ENCODE peak calls at places on chromosomes 6 and 20, in seven cellular contexts. One of them, this sample, is unnamed. For H3K36me3, the result is how much of the 10 kb centered on the place peaks cover.

GRCh38 chr20:44582321-44583025 is at the start of gene PKIG:
- DNase-seq in vagina: peak
- DNase-seq in CD8-positive, alpha-beta T cell: no peak
- DNase-seq in tibial artery: no peak
- DNase-seq in colonic mucosa: no peak
- DNase-seq in transverse colon: no peak
- DNase-seq in sigmoid colon: peak
- DNase-seq in this sample: no peak

GRCh38 chr20:39292193-39292736 is 330.1 kb downstream of the DHX35 start:
- DNase-seq in sigmoid colon: no peak
- DNase-seq in tibial artery: no peak
- DNase-seq in vagina: no peak
- DNase-seq in CD8-positive, alpha-beta T cell: no peak
- DNase-seq in transverse colon: no peak
- DNase-seq in colonic mucosa: no peak
- DNase-seq in this sample: no peak

GRCh38 chr6:25596928-25597818 is 54.8 kb upstream of the SCGN start:
- DNase-seq in vagina: no peak
- DNase-seq in colonic mucosa: no peak
- DNase-seq in tibial artery: no peak
- DNase-seq in transverse colon: no peak
- DNase-seq in CD8-positive, alpha-beta T cell: no peak
- DNase-seq in sigmoid colon: no peak
- DNase-seq in this sample: no peak

GRCh38 chr6:109484161-109484560 is 1.1 kb upstream of the ZBTB24 start:
- DNase-seq in tibial artery: no peak
- DNase-seq in colonic mucosa: no peak
- DNase-seq in CD8-positive, alpha-beta T cell: no peak
- DNase-seq in vagina: peak
- DNase-seq in transverse colon: no peak
- DNase-seq in sigmoid colon: no peak
- DNase-seq in this sample: no peak

GRCh38 chr6:52649521-52649920 is 21.4 kb upstream of the TMEM14A start:
- DNase-seq in tibial artery: no peak
- DNase-seq in sigmoid colon: no peak
- DNase-seq in colonic mucosa: no peak
- DNase-seq in vagina: no peak
- DNase-seq in transverse colon: no peak
- DNase-seq in CD8-positive, alpha-beta T cell: no peak
- DNase-seq in this sample: no peak

GRCh38 chr6:11975353-11975977 is 36.6 kb upstream of the HIVEP1 start:
- DNase-seq in colonic mucosa: no peak
- DNase-seq in vagina: no peak
- DNase-seq in tibial artery: no peak
- DNase-seq in CD8-positive, alpha-beta T cell: peak
- DNase-seq in sigmoid colon: no peak
- DNase-seq in transverse colon: peak
- DNase-seq in this sample: no peak

GRCh38 chr6:44925100-44925739 is 402.9 kb upstream of the RUNX2 start:
- DNase-seq in transverse colon: no peak
- DNase-seq in tibial artery: no peak
- DNase-seq in colonic mucosa: no peak
- DNase-seq in sigmoid colon: no peak
- DNase-seq in vagina: no peak
- DNase-seq in CD8-positive, alpha-beta T cell: peak
- DNase-seq in this sample: peak

GRCh38 chr6:166654573-166654972 is 27.5 kb upstream of the RPS6KA2 start:
- DNase-seq in colonic mucosa: no peak
- DNase-seq in transverse colon: no peak
- DNase-seq in CD8-positive, alpha-beta T cell: no peak
- DNase-seq in vagina: no peak
- DNase-seq in tibial artery: no peak
- DNase-seq in sigmoid colon: no peak
- DNase-seq in this sample: no peak

GRCh38 chr6:33213166-33213988 is 5.1 kb downstream of the RING1 start:
- DNase-seq in vagina: no peak
- DNase-seq in tibial artery: peak
- DNase-seq in CD8-positive, alpha-beta T cell: peak
- DNase-seq in colonic mucosa: no peak
- DNase-seq in sigmoid colon: no peak
- DNase-seq in transverse colon: no peak
- DNase-seq in this sample: peak

GRCh38 chr6:5672581-5673011 is 334.1 kb downstream of the NRN1 start:
- DNase-seq in tibial artery: peak
- DNase-seq in colonic mucosa: no peak
- DNase-seq in vagina: no peak
- DNase-seq in CD8-positive, alpha-beta T cell: no peak
- DNase-seq in transverse colon: no peak
- DNase-seq in sigmoid colon: peak
- DNase-seq in this sample: no peak

GRCh38 chr6:111888928-111889696 is 15.9 kb upstream of the FYN start:
- DNase-seq in sigmoid colon: no peak
- DNase-seq in tibial artery: no peak
- DNase-seq in colonic mucosa: no peak
- DNase-seq in transverse colon: no peak
- DNase-seq in CD8-positive, alpha-beta T cell: no peak
- DNase-seq in vagina: no peak
- DNase-seq in this sample: no peak

GRCh38 chr6:99013145-99013544 is 65.4 kb upstream of the FBXL4 start:
- DNase-seq in CD8-positive, alpha-beta T cell: no peak
- DNase-seq in sigmoid colon: no peak
- DNase-seq in tibial artery: no peak
- DNase-seq in colonic mucosa: no peak
- DNase-seq in vagina: no peak
- DNase-seq in transverse colon: no peak
- DNase-seq in this sample: no peak

GRCh38 chr6:142276256-142276655 is 25.6 kb upstream of the ADGRG6 start:
- DNase-seq in transverse colon: no peak
- DNase-seq in CD8-positive, alpha-beta T cell: no peak
- DNase-seq in colonic mucosa: no peak
- DNase-seq in tibial artery: no peak
- DNase-seq in vagina: no peak
- DNase-seq in sigmoid colon: no peak
- DNase-seq in this sample: no peak

GRCh38 chr6:161415302-161415855 is 141.5 kb upstream of the AGPAT4 start:
- DNase-seq in tibial artery: no peak
- DNase-seq in sigmoid colon: no peak
- DNase-seq in vagina: no peak
- DNase-seq in transverse colon: no peak
- DNase-seq in CD8-positive, alpha-beta T cell: no peak
- DNase-seq in colonic mucosa: no peak
- DNase-seq in this sample: no peak

GRCh38 chr20:61968036-61968810 is 97.5 kb downstream of the TAF4 start:
- DNase-seq in transverse colon: no peak
- DNase-seq in CD8-positive, alpha-beta T cell: no peak
- DNase-seq in vagina: no peak
- DNase-seq in tibial artery: no peak
- DNase-seq in sigmoid colon: peak
- DNase-seq in colonic mucosa: no peak
- DNase-seq in this sample: no peak

GRCh38 chr20:33275215-33275614 is 7.8 kb upstream of the BPIFB1 start:
- DNase-seq in sigmoid colon: no peak
- DNase-seq in transverse colon: no peak
- DNase-seq in colonic mucosa: no peak
- DNase-seq in CD8-positive, alpha-beta T cell: no peak
- DNase-seq in vagina: no peak
- DNase-seq in tibial artery: no peak
- DNase-seq in this sample: no peak

GRCh38 chr20:37575884-37576283 is 48.2 kb upstream of the BLCAP start:
- DNase-seq in colonic mucosa: no peak
- DNase-seq in transverse colon: no peak
- DNase-seq in vagina: no peak
- DNase-seq in CD8-positive, alpha-beta T cell: no peak
- DNase-seq in tibial artery: no peak
- DNase-seq in sigmoid colon: peak
- DNase-seq in this sample: no peak

GRCh38 chr6:24504642-24505586 is 10.1 kb downstream of the ALDH5A1 start:
- DNase-seq in sigmoid colon: no peak
- DNase-seq in vagina: no peak
- DNase-seq in colonic mucosa: peak
- DNase-seq in transverse colon: peak
- DNase-seq in tibial artery: no peak
- DNase-seq in CD8-positive, alpha-beta T cell: no peak
- DNase-seq in this sample: no peak

GRCh38 chr6:141451508-141452353 is 681.0 kb upstream of the GJE1 start:
- DNase-seq in sigmoid colon: no peak
- DNase-seq in CD8-positive, alpha-beta T cell: no peak
- DNase-seq in colonic mucosa: no peak
- DNase-seq in vagina: no peak
- DNase-seq in tibial artery: no peak
- DNase-seq in transverse colon: no peak
- DNase-seq in this sample: no peak

GRCh38 chr6:30641048-30641447 is 5.9 kb upstream of the C6orf136 start:
- DNase-seq in tibial artery: no peak
- DNase-seq in sigmoid colon: no peak
- DNase-seq in colonic mucosa: no peak
- DNase-seq in transverse colon: no peak
- DNase-seq in CD8-positive, alpha-beta T cell: no peak
- DNase-seq in vagina: no peak
- DNase-seq in this sample: no peak

GRCh38 chr6:30640481-30640880 is 6.5 kb upstream of the C6orf136 start:
- DNase-seq in transverse colon: no peak
- DNase-seq in vagina: no peak
- DNase-seq in tibial artery: no peak
- DNase-seq in CD8-positive, alpha-beta T cell: peak
- DNase-seq in sigmoid colon: no peak
- DNase-seq in colonic mucosa: no peak
- DNase-seq in this sample: no peak

GRCh38 chr6:30635834-30636233 is 9.2 kb downstream of the ATAT1 start:
- DNase-seq in colonic mucosa: no peak
- DNase-seq in tibial artery: no peak
- DNase-seq in sigmoid colon: no peak
- DNase-seq in transverse colon: no peak
- DNase-seq in CD8-positive, alpha-beta T cell: no peak
- DNase-seq in vagina: no peak
- DNase-seq in this sample: no peak
- H3K36me3 ChIP-seq in colonic mucosa: under half
- H3K36me3 ChIP-seq in tibial artery: half or more
- H3K36me3 ChIP-seq in sigmoid colon: under half
- H3K36me3 ChIP-seq in transverse colon: under half
- H3K36me3 ChIP-seq in CD8-positive, alpha-beta T cell: under half
- H3K36me3 ChIP-seq in vagina: under half
- H3K36me3 ChIP-seq in this sample: under half

GRCh38 chr6:8084586-8084985 is 17.8 kb downstream of the EEF1E1 start:
- DNase-seq in sigmoid colon: no peak
- DNase-seq in transverse colon: no peak
- DNase-seq in vagina: no peak
- DNase-seq in CD8-positive, alpha-beta T cell: no peak
- DNase-seq in colonic mucosa: no peak
- DNase-seq in tibial artery: no peak
- DNase-seq in this sample: no peak
- H3K36me3 ChIP-seq in sigmoid colon: under half
- H3K36me3 ChIP-seq in transverse colon: under half
- H3K36me3 ChIP-seq in vagina: under half
- H3K36me3 ChIP-seq in CD8-positive, alpha-beta T cell: under half
- H3K36me3 ChIP-seq in colonic mucosa: under half
- H3K36me3 ChIP-seq in tibial artery: under half
- H3K36me3 ChIP-seq in this sample: under half

DNA sequence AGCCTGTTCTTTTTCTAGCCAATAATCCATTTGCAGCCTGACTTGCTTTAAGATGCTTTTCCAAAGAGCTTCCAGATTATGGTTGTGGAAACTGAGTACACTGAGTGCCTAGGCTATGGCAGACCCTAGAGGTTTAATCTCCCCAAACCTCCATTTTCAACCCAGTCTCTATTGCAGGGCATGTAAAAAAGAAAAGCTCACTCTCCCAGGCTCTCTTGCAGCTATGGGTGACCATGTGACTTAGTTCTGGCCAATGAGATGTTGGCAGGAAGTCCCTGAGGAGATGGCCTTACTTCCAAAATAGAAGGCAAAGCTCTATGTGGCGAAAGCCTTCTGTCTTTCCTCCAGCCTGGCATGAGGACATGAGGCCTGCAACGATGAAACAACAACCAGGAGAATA is 3.8 kb downstream of the PDRG1 start:
- DNase-seq in CD8-positive, alpha-beta T cell: no peak
- DNase-seq in colonic mucosa: no peak
- DNase-seq in transverse colon: no peak
- DNase-seq in sigmoid colon: no peak
- DNase-seq in vagina: no peak
- DNase-seq in tibial artery: no peak
- DNase-seq in this sample: no peak
- H3K36me3 ChIP-seq in CD8-positive, alpha-beta T cell: under half
- H3K36me3 ChIP-seq in colonic mucosa: under half
- H3K36me3 ChIP-seq in transverse colon: under half
- H3K36me3 ChIP-seq in sigmoid colon: under half
- H3K36me3 ChIP-seq in vagina: under half
- H3K36me3 ChIP-seq in tibial artery: half or more
- H3K36me3 ChIP-seq in this sample: under half

DNA sequence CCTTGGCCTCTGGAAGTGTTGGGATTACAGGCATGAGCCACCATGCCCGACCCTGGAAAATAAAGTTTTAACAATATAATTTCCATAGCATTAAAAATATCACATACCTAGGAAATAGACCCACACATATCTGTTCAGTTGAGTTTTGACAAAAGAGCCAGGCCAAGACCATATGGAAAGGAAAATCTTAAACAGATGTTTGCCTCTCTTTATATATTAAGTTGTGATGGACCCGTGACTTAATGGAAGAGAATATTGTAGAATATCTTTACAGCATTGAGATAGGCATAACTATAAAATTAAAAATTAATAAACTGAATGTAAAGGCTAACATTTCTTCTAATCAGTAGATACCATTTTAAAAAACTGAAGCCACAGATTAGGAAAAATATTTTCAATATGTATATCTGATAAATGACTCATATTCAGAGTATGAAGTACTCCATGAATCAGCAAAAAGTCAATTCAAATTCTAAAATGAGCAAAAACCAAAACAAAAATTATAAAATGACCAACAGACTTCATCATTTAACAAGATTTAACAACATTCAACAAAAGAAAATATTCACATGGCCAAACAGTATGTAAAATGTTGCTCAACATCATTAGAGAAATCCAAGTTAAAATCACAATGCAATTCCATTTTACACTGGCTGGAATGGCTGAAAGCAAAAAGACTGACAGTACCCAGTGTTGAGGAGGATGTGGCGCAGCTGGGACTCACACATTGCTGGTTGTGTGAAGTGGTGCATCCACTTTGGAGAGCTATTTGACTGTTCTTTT is 43.3 kb downstream of the GTF2H5 start:
- DNase-seq in colonic mucosa: no peak
- DNase-seq in transverse colon: no peak
- DNase-seq in tibial artery: no peak
- DNase-seq in vagina: no peak
- DNase-seq in CD8-positive, alpha-beta T cell: no peak
- DNase-seq in sigmoid colon: no peak
- DNase-seq in this sample: no peak
- H3K36me3 ChIP-seq in colonic mucosa: under half
- H3K36me3 ChIP-seq in transverse colon: under half
- H3K36me3 ChIP-seq in tibial artery: under half
- H3K36me3 ChIP-seq in vagina: under half
- H3K36me3 ChIP-seq in CD8-positive, alpha-beta T cell: under half
- H3K36me3 ChIP-seq in sigmoid colon: under half
- H3K36me3 ChIP-seq in this sample: under half